ENCODE peak calls at places on chromosomes 4 and X, in eight cellular contexts. M, Q, B, D, Z, W, X and U are unnamed samples.

GRCh38 chr4:104465201-104465600 is 29.5 kb downstream of the CXXC4 start:
- DNase-seq in M (no peak), B (no peak), X (no peak), D (no peak), W (no peak), Q (no peak), Z (no peak), U (no peak)

GRCh38 chr4:146132445-146132844 is 43.1 kb upstream of the LSM6 start:
- DNase-seq in Z (no peak), X (no peak), Q (no peak), B (no peak), M (no peak), W (no peak), D (no peak), U (no peak)

GRCh38 chr4:93299116-93299515 is 529.4 kb upstream of the ATOH1 start:
- DNase-seq in D (no peak), X (no peak), B (no peak), M (no peak), Q (no peak), W (no peak), Z (no peak), U (no peak)

GRCh38 chr4:114921790-114922581 is 191.4 kb downstream of the NDST4 start:
- DNase-seq in W (no peak), Z (peak), B (no peak), D (no peak), X (no peak), Q (no peak), M (no peak), U (no peak)

GRCh38 chrX:69318651-69319305 is 153.5 kb upstream of the PJA1 start:
- DNase-seq in D (no peak), Z (no peak), Q (no peak), B (no peak), X (no peak), M (no peak), W (no peak), U (peak)

GRCh38 chr4:29319663-29320340 is 1400.4 kb upstream of the PCDH7 start:
- DNase-seq in D (no peak), Q (no peak), X (no peak), B (no peak), M (no peak), Z (no peak), W (no peak), U (no peak)

GRCh38 chr4:180757927-180758326 is 1485.3 kb upstream of the TENM3 start:
- DNase-seq in X (no peak), B (no peak), M (no peak), Z (no peak), W (no peak), Q (no peak), D (no peak), U (no peak)

GRCh38 chrX:56728752-56729151 is 291 bp upstream of the NBDY start:
- DNase-seq in M (no peak), Z (peak), Q (peak), X (no peak), D (peak), B (peak), W (peak), U (no peak)

GRCh38 chr4:109301691-109302365 is 630 bp downstream of the COL25A1 start:
- DNase-seq in Z (no peak), D (no peak), M (no peak), Q (no peak), X (no peak), W (peak), B (no peak), U (peak)

GRCh38 chr4:159016527-159017137 is 86.2 kb upstream of the RAPGEF2 start:
- DNase-seq in Q (peak), W (no peak), B (no peak), M (no peak), Z (no peak), X (no peak), D (no peak), U (no peak)

GRCh38 chrX:63967541-63967940 is 182.5 kb upstream of the ARHGEF9 start:
- DNase-seq in D (no peak), Z (no peak), M (no peak), B (no peak), X (no peak), Q (no peak), W (no peak), U (no peak)

GRCh38 chrX:17470136-17470535 is 95.1 kb downstream of the NHS start:
- DNase-seq in M (no peak), D (peak), Q (peak), Z (no peak), W (no peak), B (peak), X (no peak), U (no peak)

GRCh38 chr4:186693159-186693815 is 30.4 kb downstream of the FAT1 start:
- DNase-seq in X (peak), M (peak), B (no peak), W (no peak), Q (peak), D (no peak), Z (peak), U (no peak)

GRCh38 chr4:6591305-6591704 is 16.3 kb downstream of the MAN2B2 start:
- DNase-seq in D (no peak), X (no peak), Z (no peak), Q (no peak), B (no peak), W (no peak), M (no peak), U (no peak)

GRCh38 chr4:675036-675804 is 878 bp downstream of the MYL5 start:
- DNase-seq in D (no peak), W (peak), M (no peak), Z (no peak), X (no peak), Q (no peak), B (peak), U (no peak)

GRCh38 chr4:76605099-76605563 is 170.1 kb downstream of the SHROOM3 start:
- DNase-seq in Q (peak), X (no peak), D (peak), Z (no peak), M (no peak), B (no peak), W (no peak), U (no peak)

GRCh38 chr4:79652232-79652631 is 244.2 kb upstream of the GK2 start:
- DNase-seq in Q (peak), D (no peak), Z (no peak), B (no peak), X (no peak), M (no peak), W (no peak), U (no peak)

GRCh38 chr4:185902654-185903053 is 90.7 kb upstream of the SORBS2 start:
- DNase-seq in W (no peak), D (no peak), Q (peak), Z (no peak), M (no peak), X (no peak), B (no peak), U (no peak)

GRCh38 chr4:140027135-140027534 is 126.8 kb downstream of the MAML3 start:
- DNase-seq in D (no peak), M (no peak), X (no peak), Q (no peak), B (peak), W (no peak), Z (no peak), U (no peak)

GRCh38 chrX:48617542-48618340 is 20.4 kb downstream of the WDR13 start:
- DNase-seq in Z (peak), W (peak), B (peak), M (no peak), D (no peak), X (no peak), Q (no peak), U (no peak)

GRCh38 chrX:56813318-56813837 is 84.3 kb downstream of the NBDY start:
- DNase-seq in Z (no peak), D (no peak), B (peak), X (peak), W (no peak), Q (peak), M (no peak), U (peak)

GRCh38 chrX:134369576-134369975 is 90.4 kb upstream of the HPRT1 start:
- DNase-seq in X (no peak), Q (no peak), M (no peak), D (no peak), B (no peak), Z (no peak), W (no peak), U (no peak)

GRCh38 chr4:187668683-187669082 is 326.9 kb upstream of the ZFP42 start:
- DNase-seq in B (no peak), W (no peak), X (no peak), Q (peak), M (no peak), D (no peak), Z (no peak), U (no peak)

GRCh38 chr4:159229164-159229563 is 126.3 kb downstream of the RAPGEF2 start:
- DNase-seq in W (no peak), X (no peak), D (no peak), Q (peak), M (no peak), B (no peak), Z (no peak), U (no peak)

GRCh38 chrX:50622751-50623150 is 152.1 kb upstream of the DGKK start:
- DNase-seq in X (no peak), D (no peak), Q (no peak), M (no peak), B (no peak), W (no peak), Z (no peak), U (no peak)

GRCh38 chr4:84324850-84325249 is 174.2 kb downstream of the NKX6-1 start:
- DNase-seq in W (no peak), D (no peak), Z (no peak), B (no peak), M (no peak), Q (no peak), X (no peak), U (no peak)

GRCh38 chrX:119236599-119237525 is 777 bp downstream of the PGRMC1 start:
- DNase-seq in B (peak), M (no peak), Q (peak), X (peak), W (peak), D (peak), Z (peak), U (peak)

GRCh38 chrX:148741441-148741840 is 241.0 kb downstream of the AFF2 start:
- DNase-seq in W (no peak), D (no peak), B (no peak), M (no peak), Q (no peak), X (no peak), Z (no peak), U (no peak)

GRCh38 chr4:4645743-4646142 is 103.9 kb upstream of the STX18 start:
- DNase-seq in B (no peak), M (no peak), X (no peak), W (no peak), Z (no peak), D (no peak), Q (no peak), U (no peak)

GRCh38 chrX:147958316-147958715 is 22.8 kb upstream of the FMR1NB start:
- DNase-seq in M (no peak), W (no peak), Q (peak), D (no peak), Z (no peak), X (no peak), B (no peak), U (no peak)

GRCh38 chrX:10007604-10008003 is 40.4 kb downstream of the CLDN34 start:
- DNase-seq in D (no peak), Z (peak), X (no peak), Q (peak), W (no peak), M (no peak), B (peak), U (no peak)

GRCh38 chrX:72373136-72373535 is 67.4 kb upstream of the CITED1 start:
- DNase-seq in D (no peak), Z (no peak), X (no peak), B (no peak), M (no peak), Q (no peak), W (no peak), U (no peak)

GRCh38 chr4:82989567-82990429 is 20.8 kb downstream of the LIN54 start:
- DNase-seq in Z (no peak), Q (peak), X (no peak), M (no peak), B (peak), W (no peak), D (no peak), U (no peak)

GRCh38 chr4:62431513-62431912 is 1231.4 kb downstream of the ADGRL3 start:
- DNase-seq in M (no peak), X (no peak), D (no peak), Z (no peak), Q (no peak), B (no peak), W (no peak), U (no peak)

GRCh38 chr4:129092636-129093172 is 635 bp downstream of the SCLT1 start:
- DNase-seq in W (no peak), B (peak), M (no peak), D (no peak), X (no peak), Q (peak), Z (no peak), U (no peak)

GRCh38 chr4:54855221-54855854 is 197.6 kb downstream of the KIT start:
- DNase-seq in Z (no peak), D (no peak), Q (no peak), B (no peak), M (no peak), W (no peak), X (no peak), U (no peak)

GRCh38 chr4:32025840-32026459 is 1305.8 kb downstream of the PCDH7 start:
- DNase-seq in Z (peak), Q (no peak), X (no peak), M (no peak), W (no peak), D (no peak), B (no peak), U (no peak)

GRCh38 chr4:124018383-124019317 is 622.1 kb downstream of the SPRY1 start:
- DNase-seq in M (peak), D (peak), Z (peak), B (peak), X (peak), W (peak), Q (peak), U (peak)

GRCh38 chrX:76538860-76539259 is 111.3 kb downstream of the MAGEE1 start:
- DNase-seq in B (no peak), Z (no peak), M (no peak), W (no peak), D (no peak), Q (no peak), X (no peak), U (no peak)
- TF ChIP-seq CTCF in B (no peak), Z (no peak), M (no peak), W (no peak), D (no peak), Q (no peak), X (no peak), U (no peak)

DNA sequence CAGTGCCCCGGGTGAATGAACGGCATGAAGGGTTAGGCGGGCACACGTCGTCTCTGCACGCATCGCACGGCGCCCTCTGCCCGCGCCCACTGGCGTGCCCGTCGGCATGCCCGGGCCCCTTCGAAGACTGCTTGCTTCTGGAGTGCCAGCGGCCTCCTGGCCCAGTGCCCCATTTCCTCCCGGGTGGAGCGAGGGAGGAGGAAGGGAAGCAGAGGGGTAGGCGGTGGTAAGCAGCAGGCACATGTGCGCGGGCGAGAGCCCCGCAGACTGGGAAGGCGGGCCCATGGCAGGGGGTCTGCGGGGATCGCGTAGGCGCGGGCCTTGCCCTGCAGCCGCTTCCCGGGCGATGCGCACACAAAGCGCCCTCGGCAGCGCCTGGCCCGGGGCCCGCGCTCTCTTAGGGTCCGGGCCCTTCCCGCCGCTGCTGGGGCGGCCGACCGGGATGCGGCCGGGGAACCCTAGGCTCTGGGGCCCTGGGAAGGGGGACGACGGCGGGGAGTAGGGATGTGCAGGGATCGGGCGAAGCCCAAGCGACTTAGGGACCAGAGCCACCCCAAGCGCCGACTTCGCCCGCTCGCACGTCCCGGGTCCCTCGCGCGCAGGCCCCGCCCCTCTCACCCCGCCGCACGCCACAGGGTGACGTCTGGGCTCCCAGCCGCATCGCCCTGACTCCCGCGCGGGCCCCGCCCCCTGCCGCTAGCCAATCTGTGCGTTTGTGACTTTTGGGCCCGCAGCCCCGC is 866 bp upstream of the EMD start:
- DNase-seq in W (peak), Q (peak), X (no peak), Z (peak), D (no peak), B (no peak), M (no peak), U (peak)
- TF ChIP-seq POLR2A in W (peak), Q (peak), X (peak), Z (peak), D (peak), B (peak), M (peak), U (peak)

DNA sequence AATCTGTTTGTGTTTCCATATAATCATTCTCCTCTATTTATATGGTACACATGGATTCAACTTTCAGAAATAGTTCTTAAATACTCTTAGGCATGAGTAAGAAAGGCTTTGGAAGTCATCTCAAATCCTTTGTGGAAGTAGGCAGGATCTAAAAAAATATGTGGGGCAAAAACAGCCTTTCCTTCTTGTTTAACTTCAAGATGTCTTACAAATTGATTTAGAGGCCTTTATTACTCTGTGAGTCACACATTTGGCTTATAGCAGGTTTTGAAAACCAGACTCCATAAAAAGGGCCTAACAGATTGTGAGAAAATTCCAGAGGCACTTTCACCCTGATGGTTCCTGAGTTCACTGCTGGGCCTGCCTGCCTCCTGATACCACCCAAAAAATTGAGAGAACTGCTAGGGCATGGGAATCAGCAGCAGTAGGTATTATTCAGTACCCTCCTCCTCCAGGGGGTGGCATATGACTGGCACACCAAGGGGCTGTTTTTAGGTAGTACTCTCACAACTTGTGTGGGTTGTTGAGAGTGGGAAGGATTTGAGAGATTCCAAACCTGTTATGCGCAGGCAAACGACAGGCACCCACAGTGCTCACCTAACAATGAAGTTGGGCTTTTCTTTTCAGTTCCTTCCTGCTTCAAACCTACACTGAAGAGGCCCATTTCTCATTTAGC is 162.7 kb upstream of the MBNL3 start:
- DNase-seq in X (no peak), Q (peak), Z (no peak), D (no peak), W (no peak), B (peak), M (no peak), U (no peak)
- TF ChIP-seq CTCF in X (no peak), Q (no peak), Z (no peak), D (no peak), W (no peak), B (no peak), M (no peak), U (no peak)

DNA sequence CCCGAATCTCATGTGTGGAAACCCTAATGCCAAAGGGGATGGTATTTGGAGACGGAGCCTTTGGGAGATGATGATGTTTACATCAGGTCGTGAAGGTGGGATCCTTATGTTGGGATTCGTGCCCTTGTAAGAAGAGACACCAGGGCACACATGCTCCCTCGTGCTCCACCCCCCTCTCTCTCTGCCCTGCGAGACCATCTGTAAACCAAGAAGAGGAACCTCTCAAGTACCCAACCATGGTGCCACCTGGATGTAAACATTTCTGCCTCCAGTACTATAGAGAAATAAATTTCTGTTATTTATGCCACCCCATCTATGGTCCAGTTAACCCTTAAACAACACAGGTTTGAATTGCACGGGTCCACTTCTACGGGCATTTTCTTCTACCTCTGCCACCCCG is 179.4 kb downstream of the DHRSX start:
- DNase-seq in M (no peak), D (no peak), Q (no peak), Z (no peak), X (no peak), B (no peak), W (no peak), U (no peak)
- TF ChIP-seq POLR2A in M (no peak), D (no peak), Q (no peak), Z (no peak), X (no peak), B (no peak), W (no peak), U (no peak)

GRCh38 chr4:100876546-100876945 is 358.7 kb upstream of the EMCN start:
- DNase-seq in Z (no peak), Q (no peak), M (no peak), X (no peak), W (no peak), B (no peak), D (no peak), U (no peak)

GRCh38 chr4:100879471-100879870 is 361.6 kb upstream of the EMCN start:
- DNase-seq in X (no peak), D (no peak), M (no peak), W (no peak), B (no peak), Q (no peak), Z (no peak), U (no peak)

GRCh38 chr4:100882661-100883060 is 364.8 kb upstream of the EMCN start:
- DNase-seq in X (no peak), W (no peak), B (peak), D (no peak), M (no peak), Z (no peak), Q (no peak), U (no peak)

GRCh38 chr4:100881283-100881682 is 363.5 kb upstream of the EMCN start:
- DNase-seq in Z (no peak), Q (no peak), D (no peak), M (no peak), X (no peak), W (no peak), B (no peak), U (no peak)

GRCh38 chr4:100880012-100880411 is 362.2 kb upstream of the EMCN start:
- DNase-seq in Z (no peak), D (no peak), M (no peak), W (no peak), X (no peak), Q (no peak), B (no peak), U (no peak)
- TF ChIP-seq CTCF in Z (no peak), D (no peak), M (no peak), W (no peak), X (no peak), Q (no peak), B (no peak), U (no peak)

GRCh38 chrX:23783569-23784486 is 855 bp downstream of the SAT1 start:
- DNase-seq in Z (no peak), X (no peak), M (no peak), B (peak), D (no peak), Q (no peak), W (no peak), U (no peak)

GRCh38 chrX:23784487-23785301 is 1.7 kb downstream of the SAT1 start:
- DNase-seq in X (no peak), Q (peak), M (no peak), B (peak), Z (no peak), W (no peak), D (peak), U (no peak)

GRCh38 chrX:23785564-23785963 is 2.6 kb downstream of the SAT1 start:
- DNase-seq in X (no peak), M (no peak), B (no peak), Q (no peak), W (no peak), Z (no peak), D (no peak), U (no peak)

GRCh38 chrX:23782455-23782854 is 518 bp upstream of the SAT1 start:
- DNase-seq in Z (no peak), W (no peak), Q (no peak), D (no peak), B (no peak), M (no peak), X (no peak), U (no peak)

GRCh38 chrX:23782863-23783568 is at the start of gene SAT1:
- DNase-seq in X (peak), Z (peak), B (peak), D (peak), Q (peak), M (peak), W (peak), U (peak)
- TF ChIP-seq POLR2A in X (peak), Z (peak), B (peak), D (peak), Q (peak), M (peak), W (peak), U (peak)

GRCh38 chr4:173014113-173014558 is 154.5 kb upstream of the GALNT7 start:
- DNase-seq in M (no peak), W (no peak), X (no peak), D (peak), Q (peak), B (peak), Z (no peak), U (no peak)
- TF ChIP-seq CTCF in M (no peak), W (no peak), X (no peak), D (peak), Q (peak), B (peak), Z (no peak), U (no peak)